ENCODE peak calls at places on chromosomes 3 and 15, in ten cellular contexts. O, N, G, X, F, V, S, E, Y and U are unnamed samples.
A peak's percentile ranks its signal among the peaks of the same experiment; 100 is the strongest.

GRCh38 chr15:31434418-31435255 is 108.0 kb downstream of the KLF13 start:
- DNase-seq in O (peak; percentile 48), N (peak; percentile 92), G (peak; percentile 70), X (peak; percentile 93), F (no peak), V (peak; percentile 92), S (no peak), E (peak; percentile 74), Y (no peak), U (no peak)

GRCh38 chr3:69085543-69086132 is 901 bp downstream of the ARL6IP5 start:
- DNase-seq in O (peak; percentile 46), N (peak; percentile 86), G (peak; percentile 64), X (no peak), F (peak; percentile 37), V (no peak), S (no peak), E (peak; percentile 54), Y (no peak), U (peak; percentile 22)

GRCh38 chr15:31328425-31328998 is 1.9 kb downstream of the KLF13 start:
- DNase-seq in O (peak; percentile 64), N (peak; percentile 93), G (no peak), X (peak; percentile 49), F (peak; percentile 40), V (peak; percentile 50), S (no peak), E (no peak), Y (no peak), U (no peak)

GRCh38 chr3:111892070-111892469 is 33.0 kb downstream of the PHLDB2 start:
- DNase-seq in O (no peak), N (no peak), G (no peak), X (no peak), F (no peak), V (no peak), S (no peak), E (no peak), Y (no peak), U (no peak)

GRCh38 chr3:192128922-192129321 is 598.4 kb downstream of the FGF12 start:
- DNase-seq in O (no peak), N (no peak), G (no peak), X (no peak), F (no peak), V (no peak), S (no peak), E (no peak), Y (no peak), U (no peak)

GRCh38 chr15:45326280-45326679 is 52.1 kb downstream of the GATM start:
- DNase-seq in O (no peak), N (no peak), G (no peak), X (no peak), F (no peak), V (no peak), S (no peak), E (no peak), Y (no peak), U (no peak)

GRCh38 chr3:61570813-61571212 is 9.4 kb downstream of the PTPRG start:
- DNase-seq in O (no peak), N (no peak), G (no peak), X (no peak), F (no peak), V (no peak), S (no peak), E (no peak), Y (no peak), U (no peak)

GRCh38 chr15:100033140-100033857 is 300.1 kb upstream of the LYSMD4 start:
- DNase-seq in O (peak; percentile 52), N (no peak), G (no peak), X (peak; percentile 41), F (no peak), V (no peak), S (no peak), E (no peak), Y (no peak), U (no peak)

GRCh38 chr3:133962879-133963278 is 66.8 kb downstream of the SLCO2A1 start:
- DNase-seq in O (no peak), N (no peak), G (no peak), X (peak; percentile 79), F (no peak), V (no peak), S (no peak), E (no peak), Y (no peak), U (no peak)

GRCh38 chr3:141148770-141149169 is 82.9 kb upstream of the PXYLP1 start:
- DNase-seq in O (no peak), N (no peak), G (no peak), X (no peak), F (no peak), V (no peak), S (no peak), E (no peak), Y (no peak), U (no peak)

GRCh38 chr3:65006300-65006739 is 318.5 kb upstream of the ADAMTS9 start:
- DNase-seq in O (no peak), N (no peak), G (no peak), X (peak; percentile 18), F (no peak), V (peak; percentile 24), S (no peak), E (no peak), Y (no peak), U (no peak)

GRCh38 chr3:63984391-63984790 is 38.9 kb downstream of the PSMD6 start:
- DNase-seq in O (no peak), N (no peak), G (no peak), X (no peak), F (no peak), V (no peak), S (no peak), E (no peak), Y (no peak), U (no peak)
- H3K36me3 ChIP-seq in O (peaks cover 19% of the 10 kb centered on the region), N (peaks cover 98% of the 10 kb centered on the region), G (peaks cover 78% of the 10 kb centered on the region), X (peaks cover 31% of the 10 kb centered on the region), F (peaks cover 22% of the 10 kb centered on the region), V (peaks cover 11% of the 10 kb centered on the region), S (peaks cover 5% of the 10 kb centered on the region), E (no peaks in the 10 kb centered on the region), Y (peaks cover 91% of the 10 kb centered on the region), U (peaks cover 5% of the 10 kb centered on the region)

DNA sequence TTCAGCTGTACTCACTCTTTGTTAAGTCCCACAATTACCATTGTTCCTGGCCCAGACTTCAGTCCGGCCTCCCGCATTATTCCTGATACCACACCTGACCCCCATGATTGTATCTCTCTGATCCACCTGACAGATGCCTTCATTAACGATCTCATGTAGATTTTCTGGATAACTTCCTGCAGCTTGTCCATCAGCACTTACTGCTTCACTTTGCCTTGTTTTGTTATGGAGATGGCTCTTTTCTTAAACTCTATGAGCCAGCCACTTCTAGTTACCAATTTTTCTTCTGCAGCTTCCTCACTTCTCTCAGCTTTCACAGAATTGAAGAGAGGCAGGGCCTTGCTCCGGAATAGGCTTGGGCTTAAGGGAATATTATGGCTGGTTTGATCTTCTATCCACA is 1044.2 kb downstream of the PLOD2 start:
- DNase-seq in O (no peak), N (no peak), G (no peak), X (no peak), F (no peak), V (no peak), S (no peak), E (no peak), Y (no peak), U (no peak)
- TF ChIP-seq CTCF in O (no peak), N (no peak), G (no peak), X (no peak), F (no peak), V (no peak), S (no peak), E (no peak), Y (no peak), U (no peak)

GRCh38 chr3:130969621-130970020 is 57.0 kb downstream of the ASTE1 start:
- DNase-seq in O (no peak), N (no peak), G (no peak), X (no peak), F (no peak), V (no peak), S (no peak), E (no peak), Y (no peak), U (no peak)
- H3K36me3 ChIP-seq in O (peaks cover 6% of the 10 kb centered on the region), N (peaks cover 92% of the 10 kb centered on the region), G (peaks cover 87% of the 10 kb centered on the region), X (peaks cover 13% of the 10 kb centered on the region), F (peaks cover 23% of the 10 kb centered on the region), V (peaks cover 21% of the 10 kb centered on the region), S (peaks cover 17% of the 10 kb centered on the region), E (no peaks in the 10 kb centered on the region), Y (peaks cover 66% of the 10 kb centered on the region), U (no peaks in the 10 kb centered on the region)

DNA sequence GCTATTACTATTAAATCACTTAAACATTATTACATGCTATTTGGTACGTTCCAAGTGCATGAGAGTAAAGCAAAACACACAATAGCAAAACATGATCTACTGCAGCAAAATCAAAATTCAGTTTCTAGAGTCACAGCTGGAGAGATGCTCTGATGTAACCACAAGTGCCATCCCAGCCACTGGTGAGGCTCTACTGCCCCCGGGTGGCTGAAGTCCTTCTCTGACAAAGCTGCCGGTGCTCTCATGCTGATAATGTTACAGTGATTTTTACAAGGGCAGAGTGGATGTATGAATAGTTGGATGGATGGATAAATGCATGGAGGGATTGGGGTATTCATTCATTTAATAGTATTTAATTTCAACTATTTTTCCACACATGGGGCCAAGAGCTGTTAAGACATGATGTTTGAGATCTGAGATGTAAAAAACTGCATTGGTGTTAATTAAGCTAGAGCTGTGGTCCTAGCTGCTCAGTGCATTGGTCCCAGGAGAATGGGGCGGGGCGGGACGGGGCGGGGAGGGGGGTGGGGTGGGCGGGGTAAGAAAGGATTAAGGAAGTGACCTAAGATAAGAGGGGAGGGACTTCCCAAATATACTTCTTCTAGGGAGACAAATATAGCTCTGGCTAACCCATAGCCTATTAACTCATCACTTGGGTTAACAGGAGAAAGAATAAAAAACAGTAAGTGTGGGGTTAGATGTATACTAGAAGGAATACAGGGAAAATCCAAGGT is 5.3 kb upstream of the SPESP1 start:
- DNase-seq in O (peak; percentile 83), N (peak; percentile 87), G (peak; percentile 82), X (peak; percentile 71), F (peak; percentile 88), V (peak; percentile 78), S (peak; percentile 87), E (peak; percentile 84), Y (peak; percentile 38), U (peak; percentile 63)
- TF ChIP-seq CTCF in O (peak; percentile 77), N (peak; percentile 39), G (peak; percentile 74), X (peak; percentile 93), F (peak; percentile 99), V (peak; percentile 94), S (peak; percentile 95), E (peak; percentile 55), Y (peak; percentile 54), U (peak; percentile 16)

DNA sequence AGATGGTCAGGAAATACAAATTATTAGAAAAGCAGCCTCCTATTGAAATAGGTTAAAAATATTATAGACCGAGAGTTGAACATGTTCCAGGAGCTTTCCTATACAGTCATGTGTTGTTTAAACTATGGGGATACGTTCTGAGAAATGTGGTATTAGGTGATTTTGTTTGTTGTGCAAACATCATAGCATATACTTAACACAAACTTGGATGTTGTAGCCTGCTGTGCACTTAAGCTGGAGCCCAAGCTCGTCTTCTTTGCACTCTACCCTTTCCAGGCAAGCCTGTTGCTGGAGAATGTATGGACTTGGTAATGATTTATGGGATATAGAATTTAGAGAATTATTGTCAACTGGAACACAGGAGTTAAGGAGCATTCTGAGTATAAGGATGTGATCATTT is 140.2 kb downstream of the AKAP13 start:
- DNase-seq in O (no peak), N (no peak), G (no peak), X (no peak), F (no peak), V (no peak), S (no peak), E (no peak), Y (no peak), U (no peak)
- H3K36me3 ChIP-seq in O (no peaks in the 10 kb centered on the region), N (peaks cover 20% of the 10 kb centered on the region), G (peaks cover 6% of the 10 kb centered on the region), X (peaks cover 4% of the 10 kb centered on the region), F (no peaks in the 10 kb centered on the region), V (no peaks in the 10 kb centered on the region), S (peaks cover 3% of the 10 kb centered on the region), E (no peaks in the 10 kb centered on the region), Y (peaks cover 7% of the 10 kb centered on the region), U (no peaks in the 10 kb centered on the region)